ENCODE peak calls at places on chromosomes 4 and X, in seven cellular contexts. One of them, this sample, is unnamed.
A peak's percentile ranks its signal among the peaks of the same experiment; 100 is the strongest.

GRCh38 chr4:76950846-76951321 is 1.3 kb downstream of the SEPTIN11 start:
- DNase-seq in NCI-H345: no peak
- DNase-seq in mammary epithelial cell: peak; percentile 71
- DNase-seq in T-cell: no peak
- DNase-seq in RPMI7951: peak; percentile 64
- DNase-seq in NCI-H748 treated with DMSO at 0.1 percent for 48 hours: peak; percentile 22
- DNase-seq in NCI-H82: peak; percentile 64
- DNase-seq in this sample: peak; percentile 55

GRCh38 chr4:8229341-8229975 is 30.4 kb downstream of the SH3TC1 start:
- DNase-seq in RPMI7951: no peak
- DNase-seq in mammary epithelial cell: no peak
- DNase-seq in NCI-H82: no peak
- DNase-seq in NCI-H345: no peak
- DNase-seq in T-cell: no peak
- DNase-seq in NCI-H748 treated with DMSO at 0.1 percent for 48 hours: no peak
- DNase-seq in this sample: no peak

GRCh38 chrX:9678215-9678980 is 87.2 kb downstream of the GPR143 start:
- DNase-seq in T-cell: no peak
- DNase-seq in RPMI7951: no peak
- DNase-seq in NCI-H345: no peak
- DNase-seq in NCI-H82: no peak
- DNase-seq in NCI-H748 treated with DMSO at 0.1 percent for 48 hours: no peak
- DNase-seq in mammary epithelial cell: no peak
- DNase-seq in this sample: no peak

GRCh38 chr4:40557741-40558140 is 71.9 kb downstream of the RBM47 start:
- DNase-seq in RPMI7951: no peak
- DNase-seq in NCI-H345: no peak
- DNase-seq in mammary epithelial cell: no peak
- DNase-seq in NCI-H82: no peak
- DNase-seq in T-cell: no peak
- DNase-seq in NCI-H748 treated with DMSO at 0.1 percent for 48 hours: no peak
- DNase-seq in this sample: no peak

GRCh38 chr4:145083891-145084640 is 13.9 kb downstream of the ANAPC10 start:
- DNase-seq in NCI-H82: no peak
- DNase-seq in T-cell: no peak
- DNase-seq in NCI-H345: no peak
- DNase-seq in mammary epithelial cell: peak; percentile 72
- DNase-seq in NCI-H748 treated with DMSO at 0.1 percent for 48 hours: no peak
- DNase-seq in RPMI7951: no peak
- DNase-seq in this sample: no peak

GRCh38 chrX:71216446-71216845 is 6.6 kb upstream of the GJB1 start:
- DNase-seq in NCI-H345: peak; percentile 88
- DNase-seq in RPMI7951: no peak
- DNase-seq in mammary epithelial cell: no peak
- DNase-seq in NCI-H748 treated with DMSO at 0.1 percent for 48 hours: peak; percentile 74
- DNase-seq in T-cell: no peak
- DNase-seq in NCI-H82: no peak
- DNase-seq in this sample: no peak

GRCh38 chrX:35890699-35891098 is 28.8 kb upstream of the CFAP47 start:
- DNase-seq in mammary epithelial cell: peak; percentile 35
- DNase-seq in NCI-H748 treated with DMSO at 0.1 percent for 48 hours: peak; percentile 32
- DNase-seq in NCI-H82: peak; percentile 82
- DNase-seq in RPMI7951: peak; percentile 63
- DNase-seq in NCI-H345: peak; percentile 43
- DNase-seq in T-cell: no peak
- DNase-seq in this sample: peak; percentile 94

GRCh38 chrX:136259543-136259942 is 8.3 kb upstream of the MAP7D3 start:
- DNase-seq in mammary epithelial cell: no peak
- DNase-seq in RPMI7951: peak; percentile 29
- DNase-seq in NCI-H82: no peak
- DNase-seq in NCI-H748 treated with DMSO at 0.1 percent for 48 hours: no peak
- DNase-seq in T-cell: no peak
- DNase-seq in NCI-H345: no peak
- DNase-seq in this sample: no peak

GRCh38 chrX:133538148-133538547 is 122.9 kb upstream of the GPC4 start:
- DNase-seq in NCI-H748 treated with DMSO at 0.1 percent for 48 hours: no peak
- DNase-seq in NCI-H82: no peak
- DNase-seq in mammary epithelial cell: no peak
- DNase-seq in T-cell: no peak
- DNase-seq in NCI-H345: no peak
- DNase-seq in RPMI7951: no peak
- DNase-seq in this sample: no peak

GRCh38 chr4:6562931-6563901 is 11.8 kb upstream of the MAN2B2 start:
- DNase-seq in T-cell: no peak
- DNase-seq in mammary epithelial cell: peak; percentile 28
- DNase-seq in RPMI7951: peak; percentile 39
- DNase-seq in NCI-H748 treated with DMSO at 0.1 percent for 48 hours: no peak
- DNase-seq in NCI-H345: peak; percentile 17
- DNase-seq in NCI-H82: no peak
- DNase-seq in this sample: no peak

GRCh38 chrX:132169554-132169953 is 41.7 kb upstream of the FRMD7 start:
- DNase-seq in NCI-H345: peak; percentile 21
- DNase-seq in NCI-H82: no peak
- DNase-seq in NCI-H748 treated with DMSO at 0.1 percent for 48 hours: peak; percentile 68
- DNase-seq in mammary epithelial cell: no peak
- DNase-seq in T-cell: no peak
- DNase-seq in RPMI7951: no peak
- DNase-seq in this sample: no peak

GRCh38 chrX:85444613-85445012 is 65.1 kb upstream of the POF1B start:
- DNase-seq in NCI-H345: no peak
- DNase-seq in RPMI7951: no peak
- DNase-seq in NCI-H82: no peak
- DNase-seq in mammary epithelial cell: no peak
- DNase-seq in T-cell: no peak
- DNase-seq in NCI-H748 treated with DMSO at 0.1 percent for 48 hours: no peak
- DNase-seq in this sample: no peak

GRCh38 chr4:139773560-139774318 is 108.1 kb downstream of the MGST2 start:
- DNase-seq in mammary epithelial cell: no peak
- DNase-seq in RPMI7951: no peak
- DNase-seq in NCI-H345: peak; percentile 42
- DNase-seq in T-cell: no peak
- DNase-seq in NCI-H748 treated with DMSO at 0.1 percent for 48 hours: no peak
- DNase-seq in NCI-H82: peak; percentile 7
- DNase-seq in this sample: no peak

GRCh38 chrX:122418758-122419157 is 765.3 kb upstream of the GRIA3 start:
- DNase-seq in NCI-H345: no peak
- DNase-seq in NCI-H748 treated with DMSO at 0.1 percent for 48 hours: no peak
- DNase-seq in mammary epithelial cell: peak; percentile 4
- DNase-seq in T-cell: no peak
- DNase-seq in RPMI7951: no peak
- DNase-seq in NCI-H82: no peak
- DNase-seq in this sample: no peak

GRCh38 chrX:10296581-10296980 is 139.8 kb downstream of the CLCN4 start:
- DNase-seq in NCI-H82: no peak
- DNase-seq in NCI-H748 treated with DMSO at 0.1 percent for 48 hours: no peak
- DNase-seq in NCI-H345: no peak
- DNase-seq in RPMI7951: peak; percentile 13
- DNase-seq in T-cell: no peak
- DNase-seq in mammary epithelial cell: no peak
- DNase-seq in this sample: no peak

GRCh38 chrX:129318375-129318774 is 204.9 kb downstream of the SMARCA1 start:
- DNase-seq in RPMI7951: peak; percentile 1
- DNase-seq in mammary epithelial cell: peak; percentile 1
- DNase-seq in NCI-H345: no peak
- DNase-seq in NCI-H82: peak; percentile 51
- DNase-seq in T-cell: no peak
- DNase-seq in NCI-H748 treated with DMSO at 0.1 percent for 48 hours: peak; percentile 3
- DNase-seq in this sample: peak; percentile 27

GRCh38 chr4:80540349-80540748 is 204.8 kb downstream of the CFAP299 start:
- DNase-seq in NCI-H345: no peak
- DNase-seq in mammary epithelial cell: no peak
- DNase-seq in NCI-H82: no peak
- DNase-seq in NCI-H748 treated with DMSO at 0.1 percent for 48 hours: no peak
- DNase-seq in T-cell: no peak
- DNase-seq in RPMI7951: no peak
- DNase-seq in this sample: no peak

GRCh38 chr4:119337010-119337409 is 15.1 kb upstream of the FABP2 start:
- DNase-seq in NCI-H82: no peak
- DNase-seq in T-cell: no peak
- DNase-seq in NCI-H345: no peak
- DNase-seq in RPMI7951: peak; percentile 32
- DNase-seq in NCI-H748 treated with DMSO at 0.1 percent for 48 hours: no peak
- DNase-seq in mammary epithelial cell: no peak
- DNase-seq in this sample: peak; percentile 11

GRCh38 chrX:132908891-132909290 is 49.5 kb downstream of the HS6ST2 start:
- DNase-seq in NCI-H82: no peak
- DNase-seq in RPMI7951: no peak
- DNase-seq in NCI-H345: no peak
- DNase-seq in T-cell: no peak
- DNase-seq in mammary epithelial cell: no peak
- DNase-seq in NCI-H748 treated with DMSO at 0.1 percent for 48 hours: no peak
- DNase-seq in this sample: no peak

GRCh38 chr4:25457053-25457715 is 80.1 kb downstream of the ANAPC4 start:
- DNase-seq in NCI-H82: no peak
- DNase-seq in NCI-H748 treated with DMSO at 0.1 percent for 48 hours: no peak
- DNase-seq in RPMI7951: peak; percentile 37
- DNase-seq in NCI-H345: no peak
- DNase-seq in T-cell: no peak
- DNase-seq in mammary epithelial cell: no peak
- DNase-seq in this sample: no peak

GRCh38 chrX:123648028-123648810 is 84.6 kb downstream of the THOC2 start:
- DNase-seq in T-cell: peak; percentile 10
- DNase-seq in NCI-H748 treated with DMSO at 0.1 percent for 48 hours: peak; percentile 35
- DNase-seq in NCI-H82: peak; percentile 58
- DNase-seq in NCI-H345: peak; percentile 43
- DNase-seq in RPMI7951: no peak
- DNase-seq in mammary epithelial cell: no peak
- DNase-seq in this sample: peak; percentile 44

GRCh38 chrX:1465261-1466231 is 12.8 kb upstream of the ASMTL start:
- DNase-seq in mammary epithelial cell: peak; percentile 23
- DNase-seq in RPMI7951: no peak
- DNase-seq in T-cell: no peak
- DNase-seq in NCI-H345: no peak
- DNase-seq in NCI-H82: no peak
- DNase-seq in NCI-H748 treated with DMSO at 0.1 percent for 48 hours: no peak
- DNase-seq in this sample: no peak

GRCh38 chr4:151409470-151410313 is 716 bp downstream of the FHIP1A start:
- DNase-seq in NCI-H748 treated with DMSO at 0.1 percent for 48 hours: peak; percentile 36
- DNase-seq in NCI-H345: peak; percentile 19
- DNase-seq in RPMI7951: no peak
- DNase-seq in NCI-H82: peak; percentile 54
- DNase-seq in mammary epithelial cell: peak; percentile 96
- DNase-seq in T-cell: peak; percentile 4
- DNase-seq in this sample: no peak

GRCh38 chrX:119376312-119376711 is 22.8 kb upstream of the SLC25A43 start:
- DNase-seq in mammary epithelial cell: no peak
- DNase-seq in NCI-H345: no peak
- DNase-seq in T-cell: no peak
- DNase-seq in RPMI7951: no peak
- DNase-seq in NCI-H748 treated with DMSO at 0.1 percent for 48 hours: no peak
- DNase-seq in NCI-H82: peak; percentile 66
- DNase-seq in this sample: no peak

GRCh38 chr4:42555828-42556227 is 101.1 kb downstream of the ATP8A1 start:
- DNase-seq in T-cell: no peak
- DNase-seq in NCI-H748 treated with DMSO at 0.1 percent for 48 hours: no peak
- DNase-seq in RPMI7951: peak; percentile 2
- DNase-seq in NCI-H82: no peak
- DNase-seq in NCI-H345: no peak
- DNase-seq in mammary epithelial cell: peak; percentile 0
- DNase-seq in this sample: no peak

GRCh38 chr4:125762537-125762936 is 447.8 kb downstream of the FAT4 start:
- DNase-seq in mammary epithelial cell: no peak
- DNase-seq in NCI-H748 treated with DMSO at 0.1 percent for 48 hours: no peak
- DNase-seq in NCI-H82: no peak
- DNase-seq in RPMI7951: peak; percentile 5
- DNase-seq in T-cell: no peak
- DNase-seq in NCI-H345: no peak
- DNase-seq in this sample: no peak

GRCh38 chrX:119669424-119670037 is 23.4 kb downstream of the SEPTIN6 start:
- DNase-seq in mammary epithelial cell: no peak
- DNase-seq in NCI-H748 treated with DMSO at 0.1 percent for 48 hours: no peak
- DNase-seq in T-cell: no peak
- DNase-seq in RPMI7951: no peak
- DNase-seq in NCI-H345: no peak
- DNase-seq in NCI-H82: no peak
- DNase-seq in this sample: no peak

GRCh38 chr4:53490965-53491622 is 100.2 kb downstream of the LNX1 start:
- DNase-seq in NCI-H345: no peak
- DNase-seq in NCI-H82: peak; percentile 36
- DNase-seq in T-cell: no peak
- DNase-seq in NCI-H748 treated with DMSO at 0.1 percent for 48 hours: no peak
- DNase-seq in RPMI7951: peak; percentile 74
- DNase-seq in mammary epithelial cell: peak; percentile 69
- DNase-seq in this sample: peak; percentile 39

This sample was measured in A673.